ENCODE peak calls at places on chromosomes 6 and 20, in eight cellular contexts. Q is neural crest cell; I is C1 segment of cervical spinal cord; H is NCI-H82; U is CD4-positive, alpha-beta T cell; R is Calu3; V is posterior vena cava; P is GM04504. A is an unnamed sample.

GRCh38 chr6:34912715-34913464 is 23.8 kb downstream of the ANKS1A start:
- DNase-seq in Q (no peak), V (no peak), U (no peak), P (peak; percentile 24), R (peak; percentile 32), H (no peak), I (no peak), A (peak; percentile 81)

GRCh38 chr6:41442800-41443501 is 103.2 kb upstream of the FOXP4 start:
- DNase-seq in V (peak; percentile 88), Q (peak; percentile 87), R (peak; percentile 61), P (no peak), I (no peak), U (no peak), H (peak; percentile 66), A (no peak)

GRCh38 chr6:129102741-129103140 is 219.8 kb downstream of the LAMA2 start:
- DNase-seq in P (peak; percentile 27), R (no peak), V (peak; percentile 81), Q (no peak), U (no peak), I (no peak), H (no peak), A (no peak)

GRCh38 chr20:37697314-37697713 is 3.5 kb downstream of the CTNNBL1 start:
- DNase-seq in V (no peak), U (no peak), Q (no peak), H (no peak), R (no peak), I (no peak), P (no peak), A (no peak)

GRCh38 chr20:910840-911770 is 5.0 kb downstream of the ANGPT4 start:
- DNase-seq in Q (no peak), V (peak; percentile 92), U (no peak), P (no peak), I (no peak), R (no peak), H (no peak), A (peak; percentile 11)

GRCh38 chr20:59955131-59955796 is 3.0 kb upstream of the CDH26 start:
- DNase-seq in V (no peak), H (peak; percentile 71), U (no peak), Q (no peak), P (no peak), R (peak; percentile 41), I (no peak), A (no peak)

GRCh38 chr20:53926428-53927028 is 143.9 kb downstream of the BCAS1 start:
- DNase-seq in H (no peak), Q (no peak), P (peak; percentile 89), U (no peak), V (no peak), R (peak; percentile 82), I (no peak), A (peak; percentile 95)

GRCh38 chr6:131281471-131282270 is 146.4 kb downstream of the AKAP7 start:
- DNase-seq in R (no peak), P (no peak), I (peak; percentile 68), Q (peak; percentile 19), V (no peak), H (no peak), U (peak; percentile 67), A (no peak)

GRCh38 chr6:89954721-89955148 is 60.5 kb downstream of the GJA10 start:
- DNase-seq in Q (no peak), H (no peak), U (no peak), R (no peak), V (no peak), I (no peak), P (no peak), A (no peak)